ENCODE peak calls at places on chromosomes 13 and 19, in ten cellular contexts. H is upper lobe of left lung, Q is transverse colon, N is prostate gland, V is HCT116, W is HL-60, J is Panc1, Y is stomach, I is esophagus muscularis mucosa, L is breast epithelium. D is an unnamed sample.

GRCh38 chr19:12778020-12778904 is 2.9 kb upstream of the HOOK2 start:
- DNase-seq in H (peak; percentile 89), Q (peak; percentile 78), N (peak; percentile 79), V (no peak), W (peak; percentile 73), J (no peak), Y (peak; percentile 79), I (no peak), L (peak; percentile 85), D (peak; percentile 90)

GRCh38 chr19:4414144-4414799 is 11.8 kb downstream of the CHAF1A start:
- DNase-seq in H (no peak), Q (no peak), N (no peak), V (no peak), W (no peak), J (no peak), Y (no peak), I (no peak), L (no peak), D (no peak)

GRCh38 chr13:79560954-79561353 is 80.0 kb downstream of the NDFIP2 start:
- DNase-seq in H (no peak), Q (no peak), N (no peak), V (no peak), W (no peak), J (no peak), Y (no peak), I (no peak), L (no peak), D (no peak)

GRCh38 chr13:48976677-48977625 is 1.2 kb downstream of the FNDC3A start:
- DNase-seq in H (no peak), Q (peak; percentile 85), N (no peak), V (no peak), W (no peak), J (no peak), Y (no peak), I (no peak), L (no peak), D (peak; percentile 80)

GRCh38 chr19:46081928-46082727 is 41.3 kb upstream of the IGFL4 start:
- DNase-seq in H (no peak), Q (no peak), N (peak; percentile 25), V (peak; percentile 48), W (peak; percentile 36), J (no peak), Y (no peak), I (no peak), L (no peak), D (no peak)

GRCh38 chr19:2609389-2610116 is 92.9 kb downstream of the GNG7 start:
- DNase-seq in H (no peak), Q (no peak), N (no peak), V (no peak), W (no peak), J (no peak), Y (no peak), I (no peak), L (no peak), D (no peak)

GRCh38 chr19:7507884-7508283 is 8.0 kb upstream of the ZNF358 start:
- DNase-seq in H (peak; percentile 88), Q (peak; percentile 86), N (no peak), V (peak; percentile 90), W (peak; percentile 12), J (peak; percentile 50), Y (peak; percentile 80), I (no peak), L (no peak), D (no peak)

GRCh38 chr19:40756502-40757110 is 5.6 kb downstream of the SNRPA start:
- DNase-seq in H (no peak), Q (no peak), N (no peak), V (no peak), W (no peak), J (no peak), Y (no peak), I (no peak), L (no peak), D (no peak)

GRCh38 chr19:5340637-5341447 is at the start of gene PTPRS:
- DNase-seq in H (peak; percentile 96), Q (peak; percentile 71), N (peak; percentile 58), V (peak; percentile 32), W (no peak), J (no peak), Y (peak; percentile 77), I (no peak), L (peak; percentile 71), D (no peak)

GRCh38 chr19:32174386-32175113 is 170.9 kb upstream of the ZNF507 start:
- DNase-seq in H (no peak), Q (no peak), N (no peak), V (no peak), W (no peak), J (no peak), Y (no peak), I (peak; percentile 62), L (no peak), D (no peak)

GRCh38 chr13:98963917-98964316 is 13.9 kb downstream of the DOCK9 start:
- DNase-seq in H (no peak), Q (no peak), N (peak; percentile 34), V (no peak), W (no peak), J (no peak), Y (peak; percentile 39), I (no peak), L (no peak), D (no peak)

GRCh38 chr19:46372901-46373572 is 26.1 kb downstream of the PPP5C start:
- DNase-seq in H (peak; percentile 30), Q (no peak), N (no peak), V (no peak), W (no peak), J (no peak), Y (no peak), I (no peak), L (peak; percentile 52), D (peak; percentile 76)

GRCh38 chr13:46648166-46648607 is 95.2 kb downstream of the LRCH1 start:
- DNase-seq in H (no peak), Q (peak; percentile 64), N (no peak), V (peak; percentile 8), W (no peak), J (no peak), Y (peak; percentile 66), I (no peak), L (no peak), D (no peak)

GRCh38 chr19:9151367-9151766 is 11.2 kb downstream of the ZNF317 start:
- DNase-seq in H (no peak), Q (no peak), N (no peak), V (no peak), W (no peak), J (no peak), Y (no peak), I (no peak), L (no peak), D (no peak)

GRCh38 chr19:8054169-8054568 is 1.6 kb downstream of the CCL25 start:
- DNase-seq in H (no peak), Q (no peak), N (no peak), V (no peak), W (no peak), J (no peak), Y (no peak), I (no peak), L (no peak), D (no peak)

GRCh38 chr13:29501674-29502073 is 93.8 kb downstream of the SLC7A1 start:
- DNase-seq in H (no peak), Q (no peak), N (no peak), V (no peak), W (no peak), J (no peak), Y (no peak), I (no peak), L (no peak), D (no peak)

GRCh38 chr13:52319876-52320275 is 86.1 kb downstream of the THSD1 start:
- DNase-seq in H (no peak), Q (no peak), N (no peak), V (no peak), W (no peak), J (no peak), Y (no peak), I (no peak), L (no peak), D (no peak)
- TF ChIP-seq POLR2AphosphoS5 in H (no peak), Q (no peak), N (no peak), V (no peak), W (no peak), J (no peak), Y (no peak), I (no peak), L (no peak), D (no peak)

DNA sequence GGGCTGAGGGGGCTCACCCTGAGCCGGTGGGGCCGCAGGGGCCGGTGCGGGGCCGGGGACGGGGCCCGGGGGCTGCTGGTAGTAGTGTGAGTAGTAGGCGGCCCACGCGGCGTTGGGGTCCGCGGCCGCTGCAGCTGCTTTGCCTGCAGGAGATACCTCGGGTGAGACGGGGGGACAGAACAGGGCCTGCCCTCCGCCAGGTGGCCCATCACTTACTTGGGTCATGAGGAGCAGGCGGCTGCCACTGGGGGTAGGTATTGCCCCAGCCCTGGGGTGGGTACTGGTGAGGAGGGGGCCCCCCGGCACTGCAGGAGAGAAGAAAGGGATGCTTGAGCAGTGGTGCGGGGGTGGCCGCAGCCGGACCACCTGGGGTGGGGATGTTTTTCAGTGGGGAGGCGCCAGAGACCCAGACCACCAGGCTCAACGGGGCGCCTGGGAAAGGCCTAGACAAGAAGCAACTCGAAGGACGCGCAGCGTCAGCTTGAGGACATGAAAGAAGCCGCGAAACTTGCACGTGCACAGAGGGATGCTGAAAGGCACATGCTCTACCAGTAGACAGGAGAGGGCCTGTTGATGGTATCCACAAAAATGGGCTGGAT is 8.9 kb downstream of the KHSRP start:
- DNase-seq in H (peak; percentile 83), Q (no peak), N (no peak), V (no peak), W (no peak), J (no peak), Y (no peak), I (no peak), L (no peak), D (no peak)
- TF ChIP-seq POLR2AphosphoS5 in H (no peak), Q (no peak), N (no peak), V (no peak), W (no peak), J (no peak), Y (no peak), I (no peak), L (no peak), D (no peak)

DNA sequence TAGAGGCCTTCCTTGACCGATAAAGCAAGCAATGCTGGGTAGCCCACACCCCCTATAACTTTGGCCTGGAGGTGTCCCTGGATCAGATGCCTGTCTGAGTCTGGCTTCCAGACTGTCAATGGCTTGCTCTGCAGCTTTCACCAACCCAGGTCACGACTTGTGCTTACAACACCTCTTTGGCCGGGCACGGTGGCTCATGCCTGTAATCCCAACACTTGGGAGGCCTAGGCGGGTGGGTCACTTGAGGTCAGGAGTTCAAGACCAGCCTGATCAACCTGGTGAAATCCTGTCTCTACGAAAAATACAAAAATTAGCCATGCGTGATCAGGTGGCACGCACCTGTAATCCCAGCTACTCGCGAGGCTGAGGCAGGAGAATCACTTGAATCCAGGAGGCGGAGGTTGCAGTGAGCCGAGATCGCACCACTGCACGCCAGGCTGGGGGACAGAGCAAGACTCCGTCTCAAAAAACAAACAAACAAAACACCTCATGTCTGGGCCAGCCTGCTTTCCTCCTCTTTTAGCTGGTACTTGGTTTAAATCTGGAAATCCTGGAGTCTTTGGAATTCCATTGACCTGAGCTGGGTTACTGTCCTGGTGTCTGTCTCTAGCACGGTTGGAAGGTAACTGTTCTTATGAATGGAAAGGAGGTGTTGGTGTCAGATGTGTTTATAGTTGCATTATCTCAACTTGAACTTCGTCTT is 10.3 kb upstream of the GARRE1 start:
- DNase-seq in H (peak; percentile 21), Q (no peak), N (no peak), V (no peak), W (no peak), J (no peak), Y (no peak), I (no peak), L (no peak), D (peak; percentile 39)
- TF ChIP-seq POLR2AphosphoS5 in H (no peak), Q (no peak), N (no peak), V (no peak), W (no peak), J (no peak), Y (no peak), I (no peak), L (no peak), D (no peak)

GRCh38 chr19:36837902-36838783 is at the start of gene ZNF790:
- DNase-seq in H (peak; percentile 90), Q (peak; percentile 88), N (peak; percentile 90), V (no peak), W (peak; percentile 94), J (peak; percentile 89), Y (peak; percentile 86), I (peak; percentile 98), L (peak; percentile 82), D (peak; percentile 90)
- TF ChIP-seq POLR2AphosphoS5 in H (peak; percentile 55), Q (peak; percentile 17), N (peak; percentile 85), V (no peak), W (peak; percentile 89), J (peak; percentile 94), Y (peak; percentile 30), I (peak; percentile 68), L (peak; percentile 67), D (no peak)